ENCODE peak calls at places on chromosome 22, in nine cellular contexts. E is uterus; J is stimulated activated CD8-positive, alpha-beta memory T cell treated with anti-CD3 and anti-CD28 coated beads, Interleukin-4, amount 100 ng/mL, for 48 hours; V is vagina; X is fibroblast of the conjunctiva; P is A172; O is HL-60; B is H54; G is left colon. Q is an unnamed sample.
A peak's percentile ranks its signal among the peaks of the same experiment; 100 is the strongest.

GRCh38 chr22:21094911-21095772 is 49.4 kb downstream of the LRRC74B start:
- DNase-seq in E (no peak), J (no peak), V (no peak), X (no peak), P (no peak), O (no peak), B (no peak), G (no peak), Q (no peak)

GRCh38 chr22:38163844-38164577 is 17.6 kb downstream of the PLA2G6 start:
- DNase-seq in E (no peak), J (no peak), V (no peak), X (no peak), P (no peak), O (no peak), B (no peak), G (no peak), Q (no peak)

GRCh38 chr22:27252282-27253049 is 549.1 kb downstream of the MN1 start:
- DNase-seq in E (peak; percentile 67), J (no peak), V (no peak), X (peak; percentile 84), P (peak; percentile 52), O (no peak), B (peak; percentile 51), G (no peak), Q (no peak)

GRCh38 chr22:36963302-36963701 is 49.9 kb downstream of the CSF2RB start:
- DNase-seq in E (no peak), J (no peak), V (no peak), X (no peak), P (no peak), O (no peak), B (no peak), G (no peak), Q (no peak)

GRCh38 chr22:19892249-19892879 is 37.7 kb upstream of the GNB1L start:
- DNase-seq in E (peak; percentile 47), J (peak; percentile 74), V (no peak), X (no peak), P (peak; percentile 45), O (no peak), B (no peak), G (no peak), Q (peak; percentile 86)

GRCh38 chr22:37193629-37194191 is 5.7 kb upstream of the C1QTNF6 start:
- DNase-seq in E (peak; percentile 35), J (peak; percentile 63), V (no peak), X (peak; percentile 16), P (peak; percentile 67), O (peak; percentile 37), B (no peak), G (no peak), Q (peak; percentile 65)

GRCh38 chr22:20644071-20644642 is 129.8 kb upstream of the SERPIND1 start:
- DNase-seq in E (no peak), J (no peak), V (peak; percentile 22), X (no peak), P (no peak), O (no peak), B (no peak), G (no peak), Q (peak; percentile 9)

GRCh38 chr22:39935116-39935515 is 25.1 kb upstream of the TMA7B start:
- DNase-seq in E (no peak), J (no peak), V (no peak), X (no peak), P (no peak), O (no peak), B (no peak), G (no peak), Q (no peak)

GRCh38 chr22:46070215-46070721 is 80.1 kb upstream of the PPARA start:
- DNase-seq in E (peak; percentile 77), J (peak; percentile 53), V (no peak), X (no peak), P (no peak), O (peak; percentile 77), B (no peak), G (peak; percentile 77), Q (peak; percentile 64)

GRCh38 chr22:49099496-49100124 is 728.1 kb downstream of the BRD1 start:
- DNase-seq in E (no peak), J (no peak), V (no peak), X (no peak), P (peak; percentile 63), O (no peak), B (no peak), G (no peak), Q (no peak)

GRCh38 chr22:36467946-36468345 is 13.5 kb downstream of the TXN2 start:
- DNase-seq in E (no peak), J (peak; percentile 60), V (no peak), X (peak; percentile 80), P (peak; percentile 91), O (peak; percentile 91), B (peak; percentile 50), G (no peak), Q (no peak)

GRCh38 chr22:28942333-28942732 is 59.0 kb downstream of the ZNRF3 start:
- DNase-seq in E (no peak), J (no peak), V (no peak), X (no peak), P (no peak), O (no peak), B (no peak), G (no peak), Q (no peak)

GRCh38 chr22:39943366-39943765 is 16.8 kb upstream of the TMA7B start:
- DNase-seq in E (no peak), J (peak; percentile 78), V (no peak), X (no peak), P (no peak), O (no peak), B (no peak), G (no peak), Q (peak; percentile 71)

GRCh38 chr22:45284705-45285305 is at the start of gene UPK3A:
- DNase-seq in E (peak; percentile 48), J (peak; percentile 72), V (no peak), X (no peak), P (no peak), O (no peak), B (no peak), G (peak; percentile 89), Q (peak; percentile 88)

GRCh38 chr22:42114721-42115120 is 15.9 kb downstream of the CYP2D6 start:
- DNase-seq in E (no peak), J (no peak), V (no peak), X (no peak), P (no peak), O (peak; percentile 14), B (no peak), G (no peak), Q (no peak)

GRCh38 chr22:41963453-41964105 is 5.7 kb upstream of the SEPTIN3 start:
- DNase-seq in E (no peak), J (no peak), V (no peak), X (no peak), P (no peak), O (peak; percentile 21), B (no peak), G (no peak), Q (no peak)

GRCh38 chr22:31241200-31241599 is 29.1 kb downstream of the LIMK2 start:
- DNase-seq in E (no peak), J (no peak), V (no peak), X (no peak), P (peak; percentile 58), O (no peak), B (peak; percentile 36), G (no peak), Q (no peak)

GRCh38 chr22:38788417-38788816 is 5.5 kb downstream of the DNAL4 start:
- DNase-seq in E (no peak), J (no peak), V (no peak), X (peak; percentile 75), P (peak; percentile 76), O (no peak), B (no peak), G (no peak), Q (no peak)

GRCh38 chr22:42179616-42180015 is 49.0 kb upstream of the CYP2D6 start:
- DNase-seq in E (no peak), J (no peak), V (no peak), X (peak; percentile 23), P (peak; percentile 71), O (no peak), B (peak; percentile 56), G (no peak), Q (no peak)

GRCh38 chr22:49710746-49711145 is 116.9 kb downstream of the BRD1 start:
- DNase-seq in E (no peak), J (no peak), V (no peak), X (no peak), P (no peak), O (no peak), B (no peak), G (no peak), Q (peak; percentile 24)

GRCh38 chr22:19331975-19332374 is 40.5 kb upstream of the CLTCL1 start:
- DNase-seq in E (no peak), J (no peak), V (no peak), X (no peak), P (no peak), O (no peak), B (no peak), G (no peak), Q (no peak)

GRCh38 chr22:42131562-42131961 is 952 bp upstream of the CYP2D6 start:
- DNase-seq in E (no peak), J (no peak), V (no peak), X (no peak), P (no peak), O (no peak), B (no peak), G (no peak), Q (no peak)

GRCh38 chr22:29799217-29799680 is 32.1 kb downstream of the UQCR10 start:
- DNase-seq in E (peak; percentile 83), J (no peak), V (peak; percentile 97), X (peak; percentile 93), P (peak; percentile 88), O (peak; percentile 94), B (peak; percentile 76), G (peak; percentile 57), Q (no peak)

GRCh38 chr22:33321466-33321865 is 263.3 kb upstream of the SYN3 start:
- DNase-seq in E (no peak), J (no peak), V (no peak), X (no peak), P (no peak), O (no peak), B (no peak), G (no peak), Q (no peak)

GRCh38 chr22:37263966-37264887 is 18.1 kb upstream of the CYTH4 start:
- DNase-seq in E (no peak), J (no peak), V (no peak), X (no peak), P (no peak), O (no peak), B (no peak), G (no peak), Q (no peak)

GRCh38 chr22:31692186-31692886 is 30.3 kb upstream of the PISD start:
- DNase-seq in E (no peak), J (no peak), V (no peak), X (no peak), P (peak; percentile 11), O (peak; percentile 12), B (no peak), G (no peak), Q (no peak)